ENCODE peak calls at places on chromosomes 7 and 10, in seven cellular contexts. J, Q, H, G, S, E and Z are unnamed samples.

GRCh38 chr10:43409385-43410109 is 561 bp upstream of the HNRNPF start:
- DNase-seq in E (peak), J (no peak), H (no peak), G (no peak), S (no peak), Q (no peak), Z (no peak)

GRCh38 chr10:43110318-43111071 is 27.8 kb upstream of the CSGALNACT2 start:
- DNase-seq in E (no peak), S (no peak), G (peak), H (no peak), Q (peak), J (peak), Z (no peak)

GRCh38 chr7:30804078-30804661 is 33.0 kb downstream of the MINDY4 start:
- DNase-seq in H (no peak), E (peak), Q (peak), G (peak), J (no peak), S (no peak), Z (no peak)

GRCh38 chr7:50580053-50580452 is 14.8 kb upstream of the DDC start:
- DNase-seq in G (no peak), E (peak), S (no peak), Q (no peak), J (no peak), H (no peak), Z (no peak)

GRCh38 chr7:81641873-81642272 is 128.0 kb downstream of the HGF start:
- DNase-seq in G (no peak), S (no peak), J (no peak), Q (no peak), E (no peak), H (no peak), Z (no peak)

GRCh38 chr7:88401009-88401623 is 94.4 kb upstream of the STEAP4 start:
- DNase-seq in E (peak), J (peak), S (no peak), Q (no peak), H (no peak), G (no peak), Z (no peak)

GRCh38 chr10:44581996-44582395 is 197.1 kb upstream of the CXCL12 start:
- DNase-seq in S (no peak), Q (no peak), J (no peak), H (no peak), E (peak), G (no peak), Z (no peak)

GRCh38 chr10:23151071-23151470 is 41.0 kb upstream of the PTF1A start:
- DNase-seq in S (no peak), J (no peak), G (no peak), H (no peak), Q (no peak), E (no peak), Z (no peak)

GRCh38 chr10:13414137-13414536 is 66.0 kb upstream of the SEPHS1 start:
- DNase-seq in J (no peak), S (no peak), H (no peak), G (no peak), E (no peak), Q (no peak), Z (no peak)

GRCh38 chr10:15609291-15609690 is 110.4 kb downstream of the ITGA8 start:
- DNase-seq in H (no peak), Q (no peak), E (peak), S (no peak), G (no peak), J (no peak), Z (no peak)

GRCh38 chr7:72254455-72254854 is 157.7 kb downstream of the CALN1 start:
- DNase-seq in H (no peak), G (no peak), S (no peak), E (no peak), Q (no peak), J (no peak), Z (no peak)

GRCh38 chr10:5416981-5417380 is 4.6 kb downstream of the NET1 start:
- DNase-seq in Q (no peak), G (no peak), S (peak), J (peak), H (no peak), E (no peak), Z (no peak)

GRCh38 chr7:80140388-80140787 is 5.8 kb downstream of the GNAI1 start:
- DNase-seq in H (no peak), G (no peak), Q (no peak), E (no peak), S (no peak), J (no peak), Z (no peak)

GRCh38 chr7:124263232-124263827 is 230.5 kb upstream of the TMEM229A start:
- DNase-seq in Q (peak), J (peak), E (peak), G (peak), S (peak), H (no peak), Z (no peak)

GRCh38 chr7:124764847-124765400 is 668 bp downstream of the GPR37 start:
- DNase-seq in Q (no peak), G (peak), H (peak), S (peak), E (peak), J (peak), Z (no peak)

GRCh38 chr7:134780166-134780853 is 876 bp downstream of the CALD1 start:
- DNase-seq in J (no peak), Q (no peak), H (no peak), G (no peak), S (no peak), E (peak), Z (no peak)

GRCh38 chr10:106474891-106475290 is 689.6 kb downstream of the SORCS1 start:
- DNase-seq in E (no peak), Q (no peak), J (no peak), G (peak), H (no peak), S (no peak), Z (no peak)

GRCh38 chr7:50610521-50611277 is 45.5 kb upstream of the DDC start:
- DNase-seq in H (no peak), G (peak), J (no peak), E (peak), S (no peak), Q (no peak), Z (no peak)

GRCh38 chr10:93379366-93380042 is 102.6 kb downstream of the MYOF start:
- DNase-seq in G (peak), E (no peak), S (no peak), J (no peak), Q (peak), H (no peak), Z (no peak)

GRCh38 chr7:40918701-40919271 is 784.0 kb downstream of the SUGCT start:
- DNase-seq in J (no peak), E (peak), H (no peak), Q (peak), G (peak), S (no peak), Z (no peak)

GRCh38 chr10:125217986-125218675 is 57.8 kb upstream of the CTBP2 start:
- DNase-seq in G (peak), S (peak), Q (no peak), E (peak), H (no peak), J (peak), Z (no peak)

GRCh38 chr10:92880233-92880861 is 32.0 kb downstream of the EXOC6 start:
- DNase-seq in H (peak), E (peak), Q (peak), S (no peak), G (peak), J (peak), Z (no peak)

GRCh38 chr10:20993387-20994170 is 96.5 kb upstream of the NEBL start:
- DNase-seq in G (no peak), H (no peak), Q (peak), E (peak), J (no peak), S (no peak), Z (no peak)

GRCh38 chr7:78441737-78442136 is 643.2 kb downstream of the PHTF2 start:
- DNase-seq in Q (no peak), H (no peak), J (peak), G (no peak), E (no peak), S (no peak), Z (no peak)

GRCh38 chr10:80199828-80200227 is 5.5 kb downstream of the ANXA11 start:
- DNase-seq in S (no peak), J (peak), H (no peak), G (peak), Q (peak), E (peak), Z (no peak)

GRCh38 chr7:93883078-93883916 is 7.3 kb downstream of the TFPI2 start:
- DNase-seq in Q (peak), H (no peak), J (no peak), S (no peak), E (no peak), G (no peak), Z (no peak)

GRCh38 chr7:65239707-65240352 is 133.8 kb upstream of the ZNF92 start:
- DNase-seq in E (peak), Q (peak), G (no peak), H (peak), J (peak), S (peak), Z (peak)

GRCh38 chr10:92598321-92598720 is 5.4 kb downstream of the KIF11 start:
- DNase-seq in E (no peak), S (no peak), Q (no peak), G (no peak), J (no peak), H (no peak), Z (no peak)

GRCh38 chr10:22320591-22321155 is at the start of gene BMI1:
- DNase-seq in E (peak), J (peak), S (peak), Q (peak), G (peak), H (peak), Z (peak)

GRCh38 chr7:1842321-1843221 is 172.5 kb downstream of the ELFN1 start:
- DNase-seq in E (no peak), S (no peak), H (no peak), G (peak), J (peak), Q (peak), Z (no peak)

GRCh38 chr10:103598654-103599115 is 105.2 kb downstream of the NEURL1 start:
- DNase-seq in S (peak), J (peak), H (peak), Q (peak), G (peak), E (peak), Z (peak)

GRCh38 chr7:13848576-13849527 is 140.6 kb downstream of the ETV1 start:
- DNase-seq in Q (no peak), J (no peak), S (no peak), H (no peak), E (no peak), G (peak), Z (no peak)

GRCh38 chr10:101450277-101451080 is 96.5 kb downstream of the BTRC start:
- DNase-seq in H (no peak), S (no peak), G (no peak), Q (no peak), E (no peak), J (peak), Z (no peak)

GRCh38 chr10:98956576-98957260 is 278.9 kb downstream of the HPSE2 start:
- DNase-seq in E (peak), G (peak), J (no peak), H (no peak), Q (peak), S (no peak), Z (no peak)

GRCh38 chr10:126661841-126662520 is 8.5 kb downstream of the C10orf90 start:
- DNase-seq in G (no peak), H (no peak), S (no peak), J (no peak), Q (peak), E (no peak), Z (no peak)

GRCh38 chr7:2431260-2431867 is 28.0 kb downstream of the CHST12 start:
- DNase-seq in S (peak), E (peak), Q (no peak), G (no peak), H (no peak), J (peak), Z (peak)

GRCh38 chr10:34618611-34619010 is 196.5 kb downstream of the PARD3 start:
- DNase-seq in Q (no peak), J (peak), H (no peak), E (no peak), G (no peak), S (no peak), Z (no peak)

GRCh38 chr10:62582098-62582705 is 208.0 kb downstream of the ZNF365 start:
- DNase-seq in S (no peak), Q (peak), J (no peak), E (no peak), G (peak), H (no peak), Z (no peak)

GRCh38 chr10:110873951-110874350 is 2.2 kb downstream of the PDCD4 start:
- DNase-seq in J (no peak), Q (no peak), H (no peak), E (peak), S (no peak), G (no peak), Z (no peak)

DNA sequence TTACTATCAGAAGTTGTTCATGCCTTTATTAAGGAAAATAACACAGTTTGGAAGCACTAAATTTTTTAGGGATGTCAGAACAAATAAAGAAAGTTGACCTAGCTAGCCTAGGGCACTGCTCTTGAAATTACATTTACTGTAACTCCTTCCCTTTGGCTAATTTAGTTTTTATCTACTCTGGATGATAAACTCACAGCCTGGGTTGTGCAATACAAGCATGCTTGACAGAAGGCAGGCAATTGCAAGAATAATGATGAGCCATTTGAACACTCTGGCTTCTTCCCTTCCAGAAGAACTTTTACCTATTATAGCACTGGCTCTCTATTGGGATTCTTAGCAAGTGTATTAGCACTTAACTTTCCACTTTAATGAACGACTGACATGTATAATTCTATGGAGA is 351.6 kb upstream of the C7orf33 start:
- DNase-seq in Q (no peak), S (no peak), E (peak), G (no peak), H (no peak), J (no peak), Z (no peak)
- H2BK5ac ChIP-seq in Q (no peak), S (no peak), E (no peak), G (no peak), H (no peak), J (no peak), Z (no peak)

DNA sequence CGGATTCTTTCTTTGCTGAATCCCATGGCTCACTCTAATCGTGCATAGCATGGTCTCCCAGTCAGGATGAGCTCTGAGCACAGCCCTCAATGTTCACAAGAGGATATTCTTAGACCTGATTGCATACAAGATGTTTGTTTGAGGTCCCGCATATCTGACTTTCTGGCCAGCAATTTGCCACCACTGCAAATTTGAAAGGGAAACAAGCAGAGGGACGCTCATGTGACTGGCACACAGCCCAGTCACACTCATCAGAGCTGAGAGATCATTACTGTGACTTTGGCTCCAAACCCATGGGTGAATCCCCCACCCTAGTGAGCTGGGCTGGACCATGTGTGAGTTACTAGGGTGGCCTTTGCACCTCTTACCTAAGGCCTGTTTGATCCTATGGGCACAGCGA is 9.9 kb downstream of the TAS2R41 start:
- DNase-seq in J (no peak), H (no peak), E (peak), Q (peak), G (peak), S (no peak), Z (no peak)
- H2BK5ac ChIP-seq in J (no peak), H (no peak), E (no peak), Q (no peak), G (no peak), S (no peak), Z (no peak)

DNA sequence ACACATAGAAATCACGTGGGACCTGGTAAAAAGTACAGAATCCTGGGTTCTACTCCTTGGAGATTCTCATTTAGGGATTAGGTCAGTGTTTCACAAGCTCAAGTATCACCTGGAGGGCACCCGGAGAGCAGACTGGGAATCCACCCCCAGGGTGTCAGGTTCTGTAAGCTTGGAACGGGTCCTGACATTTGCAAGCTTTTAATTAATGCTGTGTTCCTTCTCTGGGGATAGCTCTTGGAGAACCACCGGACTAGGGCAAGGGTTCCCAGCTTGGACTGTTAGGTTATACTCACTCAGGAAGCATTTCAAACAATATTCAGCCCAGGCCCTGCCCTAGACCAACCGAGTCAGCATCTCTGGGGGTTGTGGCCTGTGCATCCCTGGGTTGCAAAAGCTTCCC is 23.0 kb downstream of the TCF7L2 start:
- DNase-seq in Q (no peak), S (no peak), G (no peak), H (no peak), J (no peak), E (peak), Z (no peak)
- H2BK5ac ChIP-seq in Q (no peak), S (no peak), G (no peak), H (no peak), J (no peak), E (no peak), Z (no peak)

DNA sequence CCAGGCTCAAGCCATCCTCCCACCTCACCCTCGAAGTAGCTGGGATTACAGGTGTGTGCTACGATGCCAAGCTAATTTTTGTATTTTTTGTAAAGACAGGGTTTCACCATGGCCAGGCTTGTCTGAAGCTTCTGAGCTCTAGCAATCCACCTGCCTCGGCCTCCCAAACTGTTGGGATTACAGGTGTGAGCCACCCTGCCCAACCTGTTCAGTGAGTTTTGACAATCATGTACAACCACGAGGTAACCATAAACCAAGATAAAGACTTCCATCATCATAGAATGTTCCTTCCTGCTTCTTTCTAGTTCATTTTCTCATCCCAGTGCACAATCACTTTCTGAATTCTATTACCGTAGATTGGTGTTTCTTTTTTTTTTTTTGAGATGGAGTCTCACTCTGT is 30.5 kb upstream of the MKRN1 start:
- DNase-seq in E (peak), J (no peak), S (no peak), G (no peak), Q (no peak), H (no peak), Z (no peak)
- H2BK5ac ChIP-seq in E (no peak), J (no peak), S (no peak), G (no peak), Q (no peak), H (no peak), Z (no peak)

DNA sequence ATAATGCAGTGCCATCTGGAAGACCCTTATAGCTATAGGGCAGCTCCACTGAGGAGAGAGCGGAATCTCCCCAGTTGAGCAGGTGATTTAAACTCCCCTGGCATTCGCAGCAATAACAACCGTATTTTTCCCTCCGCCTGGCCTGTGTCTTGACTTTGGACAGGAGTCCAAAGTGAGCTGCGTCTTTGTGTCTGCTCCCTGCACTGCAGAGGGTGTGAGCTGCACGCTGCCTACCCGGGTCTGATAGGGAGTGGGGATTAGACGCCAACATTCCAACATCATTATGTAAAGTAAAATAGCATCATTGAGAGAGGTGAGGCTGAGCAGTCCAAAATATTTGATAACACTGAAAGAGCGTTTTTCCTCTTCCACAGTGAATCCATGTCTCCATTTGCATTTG is 68.5 kb downstream of the CELF2 start:
- DNase-seq in E (no peak), G (no peak), Q (no peak), H (no peak), S (no peak), J (no peak), Z (no peak)
- H2BK5ac ChIP-seq in E (no peak), G (no peak), Q (no peak), H (no peak), S (no peak), J (no peak), Z (no peak)

DNA sequence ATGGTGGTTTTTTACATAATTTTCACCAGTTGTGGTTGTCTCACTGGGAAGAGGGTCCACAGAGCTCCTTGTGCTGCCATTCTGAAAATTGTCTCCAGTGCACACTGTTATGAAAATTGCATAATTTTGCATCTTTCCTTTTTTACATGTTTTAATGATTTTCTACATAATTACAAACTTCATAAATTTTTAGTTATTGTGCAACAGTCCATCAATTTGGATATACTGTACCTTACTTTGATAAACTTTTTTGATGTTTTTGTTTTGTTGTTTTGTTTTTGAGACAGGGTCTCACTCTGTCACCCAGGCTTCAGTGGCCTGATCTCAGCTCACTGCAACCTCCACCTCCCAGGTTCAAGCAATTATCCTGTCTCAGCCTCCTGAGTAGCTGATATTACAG is 70.6 kb upstream of the AUTS2 start:
- DNase-seq in E (no peak), S (no peak), Q (no peak), J (no peak), H (no peak), G (no peak), Z (no peak)
- H2BK5ac ChIP-seq in E (no peak), S (no peak), Q (no peak), J (no peak), H (no peak), G (no peak), Z (no peak)

DNA sequence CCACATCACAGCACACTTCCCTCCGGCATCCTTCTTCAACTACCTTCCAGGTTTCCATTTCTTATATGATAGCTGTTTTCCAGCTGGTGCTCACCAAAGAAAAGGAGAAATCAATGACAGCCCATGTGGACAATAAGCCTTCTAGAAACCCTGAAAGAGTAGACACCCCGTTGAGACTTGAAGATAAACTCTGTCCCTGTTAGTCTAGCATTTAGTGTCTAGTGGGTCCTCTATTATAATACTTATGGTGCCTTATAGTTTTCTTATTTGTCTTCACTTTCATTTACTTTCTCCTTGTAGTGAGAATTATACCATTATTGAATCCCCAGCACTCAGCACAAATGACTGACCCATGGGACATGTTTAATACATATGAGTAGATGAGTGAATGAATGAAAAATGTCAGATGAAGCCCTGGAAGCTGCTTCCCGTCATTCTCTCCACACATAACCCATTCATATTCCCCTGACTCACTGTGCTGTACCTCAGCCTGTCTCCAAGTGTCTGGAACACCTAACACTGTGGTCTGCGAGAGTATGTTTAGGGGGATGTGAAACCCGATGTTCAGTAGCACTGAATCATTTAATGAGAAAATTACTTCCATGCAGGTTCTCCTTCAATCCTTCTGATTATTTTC is 377.6 kb downstream of the GPR158 start:
- DNase-seq in G (no peak), H (no peak), S (no peak), J (no peak), Q (no peak), E (no peak), Z (no peak)
- H2BK5ac ChIP-seq in G (no peak), H (no peak), S (no peak), J (no peak), Q (no peak), E (no peak), Z (no peak)